ENCODE peak calls at places on chromosome 1, in six cellular contexts. H is HCEC 1CT; X is H9; B is NCI-H1092 treated with DMSO at 0.1 percent for 48 hours; Q is SW480; D is activated T-cell treated with anti-CD3 and anti-CD28 coated beads, Interleukin-2, amount 50 U/mL, for 1 hour. Z is an unnamed sample.

GRCh38 chr1:61361971-61362370 is 279.6 kb downstream of the NFIA start:
- DNase-seq in H (no peak), X (no peak), B (no peak), Q (no peak), D (no peak), Z (no peak)

GRCh38 chr1:41382531-41383090 is 21.4 kb downstream of the FOXO6 start:
- DNase-seq in H (no peak), X (peak), B (no peak), Q (peak), D (no peak), Z (no peak)

GRCh38 chr1:66532798-66533783 is 862 bp upstream of the SGIP1 start:
- DNase-seq in H (peak), X (peak), B (peak), Q (no peak), D (no peak), Z (no peak)

GRCh38 chr1:160629286-160630210 is 17.3 kb downstream of the SLAMF1 start:
- DNase-seq in H (no peak), X (no peak), B (no peak), Q (no peak), D (peak), Z (no peak)

GRCh38 chr1:16279186-16279585 is 42.2 kb upstream of the CPLANE2 start:
- DNase-seq in H (no peak), X (no peak), B (no peak), Q (no peak), D (no peak), Z (no peak)

GRCh38 chr1:173122958-173123852 is 72.5 kb upstream of the TNFSF18 start:
- DNase-seq in H (peak), X (peak), B (no peak), Q (peak), D (no peak), Z (peak)

GRCh38 chr1:52365091-52365745 is 787 bp downstream of the CC2D1B start:
- DNase-seq in H (peak), X (peak), B (peak), Q (peak), D (no peak), Z (no peak)

GRCh38 chr1:168470821-168471473 is 72.8 kb downstream of the XCL2 start:
- DNase-seq in H (peak), X (no peak), B (peak), Q (peak), D (no peak), Z (no peak)

GRCh38 chr1:180173952-180174351 is 19.3 kb downstream of the QSOX1 start:
- DNase-seq in H (no peak), X (no peak), B (peak), Q (no peak), D (no peak), Z (no peak)

GRCh38 chr1:22141948-22142314 is 966 bp downstream of the WNT4 start:
- DNase-seq in H (no peak), X (no peak), B (no peak), Q (no peak), D (peak), Z (no peak)

GRCh38 chr1:1833916-1834325 is 55.7 kb upstream of the NADK start:
- DNase-seq in H (no peak), X (no peak), B (no peak), Q (no peak), D (no peak), Z (peak)

GRCh38 chr1:38115682-38116187 is 69.1 kb upstream of the POU3F1 start:
- DNase-seq in H (no peak), X (no peak), B (no peak), Q (no peak), D (no peak), Z (no peak)

GRCh38 chr1:9561429-9561828 is 22.2 kb downstream of the SLC25A33 start:
- DNase-seq in H (peak), X (no peak), B (peak), Q (peak), D (no peak), Z (no peak)

Z was measured in germinal center.